ENCODE peak calls at places on chromosomes 4 and X, in five cellular contexts. D, A, N, H and M are unnamed samples.

GRCh38 chrX:24498181-24498580 is 33.1 kb downstream of the PDK3 start:
- DNase-seq in D (peak), A (peak), N (no peak), H (no peak), M (no peak)

GRCh38 chrX:39957816-39958561 is 139.8 kb downstream of the BCOR start:
- DNase-seq in D (no peak), A (peak), N (no peak), H (peak), M (peak)

GRCh38 chr4:95478679-95479078 is 70.1 kb downstream of the UNC5C start:
- DNase-seq in D (no peak), A (no peak), N (no peak), H (no peak), M (no peak)

GRCh38 chr4:15792974-15793373 is 14.8 kb downstream of the CD38 start:
- DNase-seq in D (no peak), A (no peak), N (no peak), H (no peak), M (no peak)

GRCh38 chrX:74492720-74493201 is 71.5 kb downstream of the SLC16A2 start:
- DNase-seq in D (no peak), A (no peak), N (no peak), H (no peak), M (no peak)

GRCh38 chr4:38131371-38132139 is 171.4 kb downstream of the PTTG2 start:
- DNase-seq in D (no peak), A (peak), N (no peak), H (peak), M (no peak)

GRCh38 chrX:106649523-106650428 is 38.0 kb downstream of the RADX start:
- DNase-seq in D (no peak), A (no peak), N (no peak), H (no peak), M (no peak)

GRCh38 chrX:13473666-13474516 is 95.5 kb upstream of the EGFL6 start:
- DNase-seq in D (no peak), A (peak), N (no peak), H (no peak), M (no peak)

GRCh38 chr4:109433281-109434006 is at the start of gene SEC24B:
- DNase-seq in D (peak), A (peak), N (peak), H (peak), M (peak)

GRCh38 chr4:111879539-111879938 is 265.7 kb upstream of the FAM241A start:
- DNase-seq in D (no peak), A (no peak), N (no peak), H (no peak), M (no peak)

GRCh38 chr4:75015627-75016026 is 82.7 kb downstream of the PARM1 start:
- DNase-seq in D (no peak), A (no peak), N (no peak), H (no peak), M (no peak)

GRCh38 chr4:80042821-80043220 is 30.2 kb downstream of the ANTXR2 start:
- DNase-seq in D (no peak), A (no peak), N (no peak), H (no peak), M (no peak)

GRCh38 chrX:10341309-10341708 is 184.5 kb downstream of the CLCN4 start:
- DNase-seq in D (no peak), A (no peak), N (no peak), H (no peak), M (no peak)

GRCh38 chr4:13329963-13330362 is 154.2 kb downstream of the RAB28 start:
- DNase-seq in D (no peak), A (peak), N (no peak), H (peak), M (peak)

GRCh38 chr4:111466821-111467605 is 678.2 kb upstream of the FAM241A start:
- DNase-seq in D (no peak), A (no peak), N (no peak), H (no peak), M (no peak)

GRCh38 chrX:23742174-23742692 is 843 bp downstream of the ACOT9 start:
- DNase-seq in D (peak), A (peak), N (peak), H (peak), M (no peak)

GRCh38 chrX:45001038-45001437 is 128.1 kb downstream of the KDM6A start:
- DNase-seq in D (no peak), A (no peak), N (no peak), H (no peak), M (no peak)

GRCh38 chrX:46573896-46574336 is 351 bp downstream of the CHST7 start:
- DNase-seq in D (no peak), A (peak), N (no peak), H (peak), M (no peak)

GRCh38 chr4:16457944-16458343 is 231.7 kb upstream of the TAPT1 start:
- DNase-seq in D (no peak), A (peak), N (no peak), H (peak), M (no peak)

GRCh38 chr4:3524349-3524748 is 7.9 kb downstream of the LRPAP1 start:
- DNase-seq in D (no peak), A (no peak), N (no peak), H (no peak), M (no peak)

GRCh38 chr4:78038704-78039103 is 18.4 kb upstream of the FRAS1 start:
- DNase-seq in D (no peak), A (no peak), N (no peak), H (no peak), M (no peak)

GRCh38 chr4:159563257-159563656 is 460.4 kb downstream of the RAPGEF2 start:
- DNase-seq in D (no peak), A (no peak), N (no peak), H (no peak), M (no peak)

GRCh38 chrX:38929966-38930421 is 128.7 kb downstream of the MID1IP1 start:
- DNase-seq in D (no peak), A (peak), N (no peak), H (peak), M (peak)

GRCh38 chrX:153401133-153401764 is at the start of gene PNMA6E:
- DNase-seq in D (no peak), A (no peak), N (no peak), H (no peak), M (no peak)

GRCh38 chr4:772776-773175 is 53.2 kb downstream of the CPLX1 start:
- DNase-seq in D (no peak), A (no peak), N (no peak), H (no peak), M (no peak)

GRCh38 chr4:112130903-112131302 is 14.4 kb upstream of the FAM241A start:
- DNase-seq in D (no peak), A (no peak), N (no peak), H (peak), M (no peak)

GRCh38 chr4:13627185-13627605 is 330 bp downstream of the BOD1L1 start:
- DNase-seq in D (no peak), A (no peak), N (no peak), H (peak), M (no peak)

GRCh38 chr4:46931981-46932380 is 22.9 kb upstream of the COX7B2 start:
- DNase-seq in D (peak), A (peak), N (no peak), H (peak), M (peak)

GRCh38 chr4:17494258-17494657 is 17.6 kb downstream of the QDPR start:
- DNase-seq in D (no peak), A (peak), N (no peak), H (peak), M (peak)

GRCh38 chrX:150504399-150505186 is 63.8 kb upstream of the MTM1 start:
- DNase-seq in D (no peak), A (peak), N (no peak), H (no peak), M (peak)

GRCh38 chr4:143406523-143406922 is 69.8 kb downstream of the GAB1 start:
- DNase-seq in D (no peak), A (peak), N (peak), H (peak), M (peak)

GRCh38 chr4:87188932-87189331 is 31.5 kb downstream of the KLHL8 start:
- DNase-seq in D (no peak), A (no peak), N (no peak), H (no peak), M (no peak)

GRCh38 chr4:76420311-76420710 is 630 bp downstream of the CCDC158 start:
- DNase-seq in D (no peak), A (no peak), N (no peak), H (no peak), M (no peak)

GRCh38 chr4:89549907-89550306 is 242.3 kb upstream of the GPRIN3 start:
- DNase-seq in D (no peak), A (peak), N (no peak), H (peak), M (no peak)

GRCh38 chr4:154044118-154044517 is 255.2 kb upstream of the SFRP2 start:
- DNase-seq in D (no peak), A (peak), N (no peak), H (no peak), M (no peak)

GRCh38 chr4:126850286-126850685 is 782.5 kb upstream of the INTU start:
- DNase-seq in D (no peak), A (peak), N (no peak), H (peak), M (peak)

GRCh38 chr4:24363751-24364150 is 220.6 kb downstream of the DHX15 start:
- DNase-seq in D (peak), A (no peak), N (no peak), H (no peak), M (no peak)

GRCh38 chrX:101176439-101176838 is 43.1 kb upstream of the DRP2 start:
- DNase-seq in D (no peak), A (no peak), N (no peak), H (no peak), M (no peak)

GRCh38 chr4:139295317-139296299 is 5.7 kb upstream of the NAA15 start:
- DNase-seq in D (peak), A (peak), N (peak), H (peak), M (peak)

GRCh38 chrX:11757729-11758399 is at the start of gene MSL3:
- DNase-seq in D (peak), A (peak), N (no peak), H (peak), M (peak)